ENCODE peak calls at places on chromosomes 3 and 15, in four cellular contexts. M, W, C and H are unnamed samples.

GRCh38 chr3:39812537-39812936 is 3.1 kb downstream of the MYRIP start:
- DNase-seq in M (no peak), W (no peak), C (no peak), H (no peak)

GRCh38 chr3:69353492-69353891 is 32.4 kb downstream of the FRMD4B start:
- DNase-seq in M (no peak), W (no peak), C (no peak), H (no peak)

GRCh38 chr3:52388348-52388821 is 56.5 kb downstream of the SEMA3G start:
- DNase-seq in M (no peak), W (no peak), C (no peak), H (no peak)

GRCh38 chr15:42785569-42785968 is 48.6 kb upstream of the CDAN1 start:
- DNase-seq in M (no peak), W (no peak), C (no peak), H (no peak)

GRCh38 chr3:193970773-193971206 is 165.2 kb upstream of the HES1 start:
- DNase-seq in M (no peak), W (no peak), C (no peak), H (no peak)

GRCh38 chr3:12822725-12823373 is 18.5 kb downstream of the RPL32 start:
- DNase-seq in M (no peak), W (no peak), C (no peak), H (no peak)

GRCh38 chr3:134201201-134202130 is 49.2 kb downstream of the RYK start:
- DNase-seq in M (peak), W (no peak), C (no peak), H (no peak)

GRCh38 chr3:37386627-37387230 is 212.3 kb upstream of the LRRFIP2 start:
- DNase-seq in M (no peak), W (no peak), C (no peak), H (no peak)

GRCh38 chr15:66189291-66189690 is 64.3 kb downstream of the MEGF11 start:
- DNase-seq in M (no peak), W (no peak), C (no peak), H (no peak)

GRCh38 chr15:66496951-66497501 is 536 bp downstream of the SNAPC5 start:
- DNase-seq in M (no peak), W (no peak), C (no peak), H (no peak)

GRCh38 chr3:197249542-197249941 is 48.9 kb downstream of the DLG1 start:
- DNase-seq in M (no peak), W (no peak), C (no peak), H (no peak)

GRCh38 chr15:38035701-38036100 is 101.3 kb downstream of the TMCO5A start:
- DNase-seq in M (no peak), W (no peak), C (no peak), H (no peak)

GRCh38 chr15:50798684-50799083 is 33.2 kb upstream of the SPPL2A start:
- DNase-seq in M (no peak), W (no peak), C (no peak), H (no peak)

GRCh38 chr15:98774756-98775497 is 126.6 kb downstream of the IGF1R start:
- DNase-seq in M (no peak), W (no peak), C (no peak), H (no peak)

GRCh38 chr3:194098036-194098871 is 37.7 kb upstream of the HES1 start:
- DNase-seq in M (no peak), W (no peak), C (no peak), H (no peak)

GRCh38 chr3:52539010-52539653 is 2.7 kb downstream of the UQCC5 start:
- DNase-seq in M (no peak), W (no peak), C (no peak), H (no peak)

GRCh38 chr15:85821545-85821944 is 26.8 kb upstream of the KLHL25 start:
- DNase-seq in M (no peak), W (no peak), C (no peak), H (no peak)

GRCh38 chr3:149621218-149622005 is 36.4 kb downstream of the WWTR1 start:
- DNase-seq in M (peak), W (no peak), C (no peak), H (no peak)

GRCh38 chr3:151787626-151788025 is 26.3 kb upstream of the AADAC start:
- DNase-seq in M (no peak), W (no peak), C (no peak), H (no peak)

GRCh38 chr3:123610331-123610730 is 25.5 kb upstream of the HACD2 start:
- DNase-seq in M (no peak), W (no peak), C (no peak), H (no peak)

GRCh38 chr3:177330771-177331170 is 133.5 kb upstream of the TBL1XR1 start:
- DNase-seq in M (no peak), W (no peak), C (no peak), H (no peak)

GRCh38 chr3:142863010-142863787 is 25.7 kb downstream of the PCOLCE2 start:
- DNase-seq in M (no peak), W (no peak), C (no peak), H (no peak)

GRCh38 chr15:66226736-66227135 is 26.8 kb downstream of the MEGF11 start:
- DNase-seq in M (no peak), W (no peak), C (no peak), H (no peak)

GRCh38 chr3:39064646-39065045 is 12.8 kb downstream of the WDR48 start:
- DNase-seq in M (peak), W (no peak), C (no peak), H (no peak)